ENCODE peak calls at places on chromosomes 12 and 14, in eight cellular contexts. W is fibroblast of mammary gland, C is coronary artery, E is right cardiac atrium, L is astrocyte of the cerebellum, D is lower lobe of right lung, R is PC-3, K is endothelial cell of umbilical vein. F is an unnamed sample.

GRCh38 chr14:83384253-83384652 is 1850.6 kb upstream of the SEL1L start:
- DNase-seq in W (no peak), C (no peak), E (no peak), L (no peak), D (no peak), R (no peak), K (peak), F (no peak)

GRCh38 chr12:50201987-50202521 is 34.9 kb upstream of the CERS5 start:
- DNase-seq in W (peak), C (no peak), E (no peak), L (no peak), D (no peak), R (peak), K (peak), F (peak)

GRCh38 chr12:81255456-81255855 is 177.6 kb downstream of the ACSS3 start:
- DNase-seq in W (no peak), C (no peak), E (peak), L (no peak), D (no peak), R (no peak), K (no peak), F (no peak)

GRCh38 chr12:34606749-34607519 is 584.6 kb downstream of the ALG10 start:
- DNase-seq in W (no peak), C (peak), E (no peak), L (no peak), D (peak), R (no peak), K (no peak), F (no peak)

GRCh38 chr14:54562334-54562733 is 4.6 kb upstream of the SAMD4A start:
- DNase-seq in W (no peak), C (no peak), E (no peak), L (no peak), D (no peak), R (no peak), K (no peak), F (no peak)

GRCh38 chr12:132194556-132194955 is 50.3 kb downstream of the NOC4L start:
- DNase-seq in W (no peak), C (no peak), E (no peak), L (no peak), D (no peak), R (no peak), K (no peak), F (no peak)

GRCh38 chr12:120532701-120533238 is 1.4 kb upstream of the RNF10 start:
- DNase-seq in W (no peak), C (no peak), E (no peak), L (no peak), D (no peak), R (no peak), K (no peak), F (no peak)

GRCh38 chr12:120639771-120640721 is at the start of gene CABP1:
- DNase-seq in W (no peak), C (no peak), E (peak), L (no peak), D (no peak), R (no peak), K (no peak), F (no peak)

GRCh38 chr14:68685419-68686211 is 107.3 kb downstream of the ZFP36L1 start:
- DNase-seq in W (peak), C (no peak), E (peak), L (no peak), D (no peak), R (peak), K (no peak), F (no peak)

GRCh38 chr12:64304571-64304970 is 82.5 kb upstream of the KICS2 start:
- DNase-seq in W (no peak), C (no peak), E (no peak), L (no peak), D (no peak), R (no peak), K (no peak), F (no peak)

GRCh38 chr12:34600592-34601462 is 578.5 kb downstream of the ALG10 start:
- DNase-seq in W (no peak), C (peak), E (no peak), L (no peak), D (peak), R (no peak), K (no peak), F (no peak)

GRCh38 chr12:120709976-120710804 is at the start of gene UNC119B:
- DNase-seq in W (peak), C (peak), E (peak), L (no peak), D (peak), R (peak), K (peak), F (no peak)

GRCh38 chr12:131381716-131382430 is 329.0 kb upstream of the SFSWAP start:
- DNase-seq in W (no peak), C (peak), E (no peak), L (no peak), D (no peak), R (no peak), K (no peak), F (no peak)

GRCh38 chr12:87444039-87444438 is 585.2 kb downstream of the C12orf50 start:
- DNase-seq in W (no peak), C (no peak), E (no peak), L (no peak), D (no peak), R (peak), K (no peak), F (no peak)

GRCh38 chr12:12467222-12467621 is 95.4 kb downstream of the DUSP16 start:
- DNase-seq in W (no peak), C (no peak), E (no peak), L (no peak), D (no peak), R (no peak), K (no peak), F (no peak)

GRCh38 chr14:72758993-72759392 is 134.9 kb downstream of the DPF3 start:
- DNase-seq in W (no peak), C (no peak), E (no peak), L (no peak), D (no peak), R (no peak), K (no peak), F (no peak)

GRCh38 chr14:72756967-72757366 is 136.9 kb downstream of the DPF3 start:
- DNase-seq in W (no peak), C (no peak), E (no peak), L (no peak), D (no peak), R (no peak), K (no peak), F (no peak)

GRCh38 chr14:72758420-72758819 is 135.5 kb downstream of the DPF3 start:
- DNase-seq in W (no peak), C (no peak), E (no peak), L (no peak), D (no peak), R (no peak), K (no peak), F (no peak)

GRCh38 chr14:72755766-72756165 is 138.1 kb downstream of the DPF3 start:
- DNase-seq in W (no peak), C (no peak), E (no peak), L (no peak), D (no peak), R (no peak), K (no peak), F (no peak)

DNA sequence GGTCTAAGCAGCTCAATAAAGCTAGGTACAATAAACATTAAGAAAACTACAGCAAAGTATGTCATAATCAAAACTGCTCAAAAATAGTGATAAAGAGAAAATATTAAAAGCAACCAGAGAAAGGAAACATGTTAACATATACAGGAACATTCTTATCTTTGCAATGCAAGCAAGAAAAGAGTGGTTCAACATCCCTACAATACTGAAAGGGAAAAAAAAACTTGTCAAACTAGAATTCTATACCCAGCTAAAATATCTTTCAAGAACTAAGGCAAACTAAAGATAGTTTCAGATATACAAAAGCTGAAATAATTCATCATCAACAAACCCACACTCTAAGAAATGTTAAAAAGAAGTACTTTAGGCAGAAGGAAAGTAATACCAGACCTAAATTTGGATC is 134.2 kb downstream of the DPF3 start:
- DNase-seq in W (no peak), C (no peak), E (no peak), L (no peak), D (no peak), R (no peak), K (no peak), F (no peak)
- H3K4me3 ChIP-seq in W (no peak), C (no peak), E (no peak), L (no peak), D (no peak), R (no peak), K (no peak), F (no peak)

GRCh38 chr12:94225506-94225905 is 77.1 kb downstream of the PLXNC1 start:
- DNase-seq in W (no peak), C (no peak), E (no peak), L (no peak), D (no peak), R (no peak), K (no peak), F (no peak)

GRCh38 chr12:94228488-94228907 is 80.1 kb downstream of the PLXNC1 start:
- DNase-seq in W (no peak), C (no peak), E (no peak), L (no peak), D (no peak), R (no peak), K (no peak), F (no peak)

GRCh38 chr12:94229902-94230301 is 81.5 kb downstream of the PLXNC1 start:
- DNase-seq in W (no peak), C (no peak), E (no peak), L (no peak), D (no peak), R (no peak), K (no peak), F (no peak)

GRCh38 chr12:94225924-94226630 is 77.7 kb downstream of the PLXNC1 start:
- DNase-seq in W (no peak), C (no peak), E (no peak), L (no peak), D (no peak), R (no peak), K (no peak), F (no peak)

DNA sequence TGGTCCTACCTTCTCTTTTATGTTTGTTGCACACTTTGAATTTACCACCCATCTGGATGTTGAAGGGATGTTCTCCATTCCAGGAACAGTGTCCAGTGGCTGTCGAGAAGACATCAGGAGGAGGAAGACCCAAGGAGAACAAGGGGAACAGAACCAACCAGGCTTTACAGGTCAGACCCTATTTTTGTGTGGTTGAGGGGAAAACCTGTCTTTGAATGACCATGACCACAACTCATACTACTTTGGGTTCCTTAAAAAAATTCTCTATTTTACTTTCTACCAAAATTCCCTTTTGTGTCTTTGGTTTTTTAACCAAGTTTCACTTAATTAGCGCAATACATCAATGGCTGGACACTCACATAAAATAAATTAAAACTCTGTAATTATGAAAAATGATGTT is 78.7 kb downstream of the PLXNC1 start:
- DNase-seq in W (no peak), C (no peak), E (no peak), L (no peak), D (no peak), R (no peak), K (no peak), F (no peak)
- H3K4me3 ChIP-seq in W (no peak), C (no peak), E (no peak), L (no peak), D (no peak), R (no peak), K (no peak), F (no peak)

GRCh38 chr14:105482486-105483110 is 4.1 kb upstream of the CRIP1 start:
- DNase-seq in W (no peak), C (no peak), E (peak), L (no peak), D (no peak), R (no peak), K (no peak), F (no peak)
- H3K4me3 ChIP-seq in W (no peak), C (peak), E (no peak), L (no peak), D (peak), R (peak), K (no peak), F (no peak)

GRCh38 chr12:77941396-77941795 is 110.7 kb downstream of the NAV3 start:
- DNase-seq in W (no peak), C (no peak), E (no peak), L (no peak), D (no peak), R (no peak), K (peak), F (no peak)
- H3K4me3 ChIP-seq in W (peak), C (no peak), E (no peak), L (no peak), D (no peak), R (peak), K (peak), F (peak)

GRCh38 chr12:62969695-62970094 is 34.7 kb upstream of the PPM1H start:
- DNase-seq in W (no peak), C (no peak), E (no peak), L (no peak), D (no peak), R (no peak), K (no peak), F (no peak)
- H3K4me3 ChIP-seq in W (no peak), C (no peak), E (no peak), L (no peak), D (no peak), R (no peak), K (no peak), F (no peak)

GRCh38 chr12:116874324-116874995 is 6.8 kb downstream of the HRK start:
- DNase-seq in W (no peak), C (no peak), E (no peak), L (no peak), D (no peak), R (no peak), K (no peak), F (no peak)

GRCh38 chr12:116879509-116880212 is 1.6 kb downstream of the HRK start:
- DNase-seq in W (no peak), C (no peak), E (no peak), L (no peak), D (no peak), R (no peak), K (no peak), F (no peak)

GRCh38 chr12:116878567-116879508 is 2.4 kb downstream of the HRK start:
- DNase-seq in W (no peak), C (no peak), E (no peak), L (no peak), D (no peak), R (peak), K (no peak), F (no peak)

GRCh38 chr12:116880213-116880816 is 926 bp downstream of the HRK start:
- DNase-seq in W (peak), C (no peak), E (no peak), L (no peak), D (no peak), R (no peak), K (peak), F (no peak)

DNA sequence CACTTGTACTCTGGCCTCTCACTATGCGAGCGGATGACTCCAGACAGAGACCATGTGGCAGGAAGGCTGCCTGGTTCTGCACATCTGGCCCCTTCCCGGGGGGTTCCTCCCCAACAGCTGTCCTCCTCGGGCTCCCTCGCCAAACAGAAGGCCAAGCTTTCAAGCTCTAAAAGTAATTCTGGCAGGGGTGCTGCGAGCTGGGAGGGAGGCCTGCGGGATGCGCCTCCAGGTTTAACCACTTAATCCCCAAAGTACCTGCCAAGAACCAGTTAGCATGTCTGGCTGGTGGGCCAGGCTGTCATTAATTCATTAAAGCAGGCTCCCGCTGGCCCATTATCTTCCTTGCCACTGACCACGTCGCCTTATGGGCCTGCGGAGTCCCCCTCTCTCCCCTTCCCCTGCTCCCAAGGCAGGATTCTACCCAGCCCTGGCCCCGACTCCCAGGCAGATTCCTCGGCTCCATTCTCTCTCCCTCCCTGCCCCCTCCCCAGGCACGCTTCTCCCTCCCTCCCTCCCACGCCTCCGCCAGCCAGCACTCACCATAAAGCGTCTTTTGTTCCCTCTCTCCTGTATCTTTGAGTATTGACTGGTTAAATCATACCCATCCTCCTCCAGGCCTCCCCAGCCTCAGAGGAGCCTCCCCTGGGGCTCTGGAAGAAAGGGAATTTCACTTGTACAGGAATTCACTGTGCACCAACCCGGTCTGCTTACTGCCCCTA is 4.9 kb downstream of the HRK start:
- DNase-seq in W (no peak), C (no peak), E (no peak), L (no peak), D (no peak), R (no peak), K (no peak), F (no peak)
- H3K4me3 ChIP-seq in W (no peak), C (no peak), E (no peak), L (no peak), D (no peak), R (no peak), K (no peak), F (no peak)

F was measured in AG04450.